ENCODE peak calls at places on chromosomes 16 and 17, in nine cellular contexts. N is NT2/D1; J is heart right ventricle; M is amygdala; A is aorta; I is stomach; O is NCI-H748 treated with DMSO at 0.1 percent for 48 hours; E is stimulated activated naive B cell treated with anti-CD40 and anti-IgM and Interleukin-4, amounts not matched to agents 10 μg/mL and 1 μg/mL and 100 μg/mL, for 72 hours; W is breast epithelium. Q is an unnamed sample.

GRCh38 chr16:88599825-88600538 is 29.8 kb downstream of the ZC3H18 start:
- DNase-seq in N (no peak), J (no peak), M (no peak), A (no peak), I (no peak), O (no peak), E (no peak), W (no peak), Q (no peak)

GRCh38 chr17:42937712-42938596 is 26.3 kb downstream of the AARSD1 start:
- DNase-seq in N (peak), J (no peak), M (peak), A (peak), I (no peak), O (peak), E (peak), W (no peak), Q (no peak)

GRCh38 chr17:46771601-46772012 is 46.9 kb downstream of the WNT3 start:
- DNase-seq in N (no peak), J (peak), M (no peak), A (no peak), I (peak), O (no peak), E (no peak), W (no peak), Q (no peak)

GRCh38 chr17:65634533-65634932 is 73.1 kb upstream of the AXIN2 start:
- DNase-seq in N (no peak), J (no peak), M (no peak), A (no peak), I (peak), O (peak), E (no peak), W (no peak), Q (no peak)

GRCh38 chr17:50779747-50780363 is 12.5 kb upstream of the ANKRD40CL start:
- DNase-seq in N (no peak), J (no peak), M (no peak), A (no peak), I (no peak), O (no peak), E (no peak), W (no peak), Q (no peak)

GRCh38 chr16:17481741-17482140 is 11.0 kb upstream of the XYLT1 start:
- DNase-seq in N (no peak), J (no peak), M (no peak), A (no peak), I (no peak), O (no peak), E (no peak), W (no peak), Q (no peak)

GRCh38 chr17:37769050-37769449 is 24.2 kb upstream of the HNF1B start:
- DNase-seq in N (no peak), J (no peak), M (no peak), A (no peak), I (no peak), O (no peak), E (peak), W (no peak), Q (no peak)

GRCh38 chr17:77872714-77873517 is 85.6 kb upstream of the TNRC6C start:
- DNase-seq in N (no peak), J (no peak), M (peak), A (peak), I (no peak), O (no peak), E (no peak), W (no peak), Q (no peak)

GRCh38 chr17:46007461-46007965 is 8.5 kb downstream of the STH start:
- DNase-seq in N (no peak), J (no peak), M (no peak), A (no peak), I (no peak), O (no peak), E (no peak), W (no peak), Q (no peak)

GRCh38 chr16:27325736-27326135 is 12.0 kb downstream of the IL4R start:
- DNase-seq in N (no peak), J (no peak), M (no peak), A (peak), I (no peak), O (no peak), E (no peak), W (no peak), Q (no peak)

GRCh38 chr17:50462446-50462845 is 6.2 kb downstream of the CHAD start:
- DNase-seq in N (no peak), J (no peak), M (no peak), A (no peak), I (no peak), O (no peak), E (no peak), W (no peak), Q (no peak)

GRCh38 chr16:12866981-12867551 is 34.3 kb upstream of the SHISA9 start:
- DNase-seq in N (no peak), J (no peak), M (no peak), A (no peak), I (no peak), O (no peak), E (no peak), W (no peak), Q (no peak)

GRCh38 chr16:54930034-54930938 is at the start of gene IRX5:
- DNase-seq in N (peak), J (peak), M (peak), A (peak), I (peak), O (peak), E (no peak), W (peak), Q (peak)

GRCh38 chr16:23286131-23286532 is 16.0 kb upstream of the SCNN1B start:
- DNase-seq in N (no peak), J (no peak), M (no peak), A (no peak), I (no peak), O (no peak), E (no peak), W (no peak), Q (no peak)

GRCh38 chr17:40617678-40618240 is 29.9 kb downstream of the SMARCE1 start:
- DNase-seq in N (no peak), J (no peak), M (no peak), A (no peak), I (no peak), O (no peak), E (no peak), W (no peak), Q (peak)

GRCh38 chr17:17033466-17033865 is 8.8 kb upstream of the MPRIP start:
- DNase-seq in N (no peak), J (no peak), M (no peak), A (no peak), I (no peak), O (no peak), E (no peak), W (no peak), Q (no peak)

GRCh38 chr16:2753523-2754020 is 1.1 kb downstream of the SRRM2 start:
- DNase-seq in N (no peak), J (no peak), M (no peak), A (no peak), I (no peak), O (no peak), E (no peak), W (no peak), Q (no peak)

GRCh38 chr17:35807371-35808144 is 1.7 kb upstream of the TAF15 start:
- DNase-seq in N (no peak), J (no peak), M (no peak), A (no peak), I (no peak), O (no peak), E (no peak), W (no peak), Q (no peak)

GRCh38 chr17:1709971-1710806 is at the start of gene TLCD2:
- DNase-seq in N (no peak), J (peak), M (no peak), A (peak), I (peak), O (peak), E (no peak), W (no peak), Q (no peak)

GRCh38 chr16:85367485-85367884 is 245.6 kb upstream of the GSE1 start:
- DNase-seq in N (no peak), J (no peak), M (no peak), A (no peak), I (no peak), O (no peak), E (no peak), W (no peak), Q (no peak)

GRCh38 chr16:50280932-50281331 is 14.6 kb downstream of the ADCY7 start:
- DNase-seq in N (no peak), J (no peak), M (no peak), A (peak), I (no peak), O (no peak), E (no peak), W (no peak), Q (no peak)

GRCh38 chr16:10501016-10501607 is 79.3 kb downstream of the EMP2 start:
- DNase-seq in N (no peak), J (no peak), M (no peak), A (no peak), I (no peak), O (no peak), E (no peak), W (no peak), Q (no peak)

GRCh38 chr17:58381124-58381838 is 29.3 kb upstream of the SUPT4H1 start:
- DNase-seq in N (no peak), J (no peak), M (no peak), A (no peak), I (peak), O (no peak), E (no peak), W (no peak), Q (no peak)

GRCh38 chr17:4816826-4817225 is 9.9 kb downstream of the PLD2 start:
- DNase-seq in N (no peak), J (no peak), M (no peak), A (no peak), I (no peak), O (no peak), E (no peak), W (no peak), Q (no peak)

GRCh38 chr17:44623070-44623725 is 33.1 kb upstream of the MEIOC start:
- DNase-seq in N (no peak), J (no peak), M (no peak), A (no peak), I (no peak), O (no peak), E (no peak), W (no peak), Q (no peak)

GRCh38 chr16:30927789-30928378 is 4.5 kb downstream of the FBXL19 start:
- DNase-seq in N (peak), J (peak), M (peak), A (no peak), I (no peak), O (peak), E (no peak), W (peak), Q (no peak)

GRCh38 chr16:55651841-55652824 is 3.7 kb upstream of the SLC6A2 start:
- DNase-seq in N (no peak), J (no peak), M (no peak), A (no peak), I (no peak), O (no peak), E (no peak), W (no peak), Q (no peak)

GRCh38 chr17:51200295-51200694 is 34.1 kb downstream of the NME2 start:
- DNase-seq in N (no peak), J (no peak), M (no peak), A (no peak), I (no peak), O (no peak), E (no peak), W (no peak), Q (no peak)

GRCh38 chr17:75077490-75078096 is 10.2 kb upstream of the SLC16A5 start:
- DNase-seq in N (no peak), J (peak), M (peak), A (peak), I (peak), O (no peak), E (peak), W (no peak), Q (peak)

GRCh38 chr16:27359051-27359450 is 42.9 kb upstream of the IL21R start:
- DNase-seq in N (no peak), J (no peak), M (no peak), A (no peak), I (no peak), O (no peak), E (no peak), W (no peak), Q (no peak)

GRCh38 chr17:78257810-78258322 is 26.4 kb downstream of the TMEM235 start:
- DNase-seq in N (no peak), J (no peak), M (no peak), A (peak), I (peak), O (no peak), E (peak), W (no peak), Q (no peak)

GRCh38 chr17:58411408-58411894 is 5.9 kb downstream of the RNF43 start:
- DNase-seq in N (no peak), J (no peak), M (no peak), A (no peak), I (no peak), O (no peak), E (no peak), W (no peak), Q (no peak)

Q was measured in esophagus muscularis mucosa.